ENCODE peak calls at places on chromosome 9, in six cellular contexts. Q, X, R, C, S and A are unnamed samples.

GRCh38 chr9:109274768-109275596 is 45.9 kb downstream of the EPB41L4B start:
- DNase-seq in Q (no peak), X (no peak), R (no peak), C (no peak), S (no peak), A (no peak)

GRCh38 chr9:89864257-89864656 is 259.4 kb downstream of the GADD45G start:
- DNase-seq in Q (no peak), X (no peak), R (no peak), C (peak; percentile 34), S (no peak), A (no peak)

GRCh38 chr9:6686396-6686795 is 40.9 kb upstream of the GLDC start:
- DNase-seq in Q (peak; percentile 37), X (no peak), R (no peak), C (no peak), S (no peak), A (no peak)

GRCh38 chr9:8649157-8649556 is 849.6 kb upstream of the DMAC1 start:
- DNase-seq in Q (no peak), X (no peak), R (no peak), C (no peak), S (no peak), A (no peak)

GRCh38 chr9:132946216-132946615 is 1.8 kb upstream of the TSC1 start:
- DNase-seq in Q (no peak), X (no peak), R (no peak), C (no peak), S (no peak), A (no peak)

GRCh38 chr9:134959126-134959970 is 41.6 kb upstream of the FCN1 start:
- DNase-seq in Q (no peak), X (no peak), R (peak; percentile 56), C (peak; percentile 46), S (no peak), A (no peak)

GRCh38 chr9:104843644-104844226 is 79.8 kb downstream of the NIPSNAP3B start:
- DNase-seq in Q (no peak), X (no peak), R (no peak), C (no peak), S (no peak), A (no peak)

GRCh38 chr9:134316444-134317160 is 9.7 kb upstream of the RXRA start:
- DNase-seq in Q (no peak), X (no peak), R (no peak), C (peak; percentile 65), S (no peak), A (no peak)

GRCh38 chr9:120713257-120714087 is 798 bp downstream of the MEGF9 start:
- DNase-seq in Q (no peak), X (no peak), R (no peak), C (peak; percentile 71), S (no peak), A (no peak)

GRCh38 chr9:135960328-135961276 is 571 bp downstream of the UBAC1 start:
- DNase-seq in Q (peak; percentile 22), X (no peak), R (no peak), C (no peak), S (no peak), A (no peak)

GRCh38 chr9:124133752-124134151 is 122.2 kb downstream of the LHX2 start:
- DNase-seq in Q (peak; percentile 28), X (no peak), R (no peak), C (peak; percentile 76), S (no peak), A (no peak)

GRCh38 chr9:127550751-127551150 is 61.3 kb upstream of the STXBP1 start:
- DNase-seq in Q (no peak), X (no peak), R (no peak), C (no peak), S (no peak), A (no peak)

GRCh38 chr9:94167055-94167346 is 82.7 kb downstream of the PTPDC1 start:
- DNase-seq in Q (no peak), X (no peak), R (no peak), C (no peak), S (no peak), A (no peak)

GRCh38 chr9:126304207-126304945 is 22.3 kb upstream of the MVB12B start:
- DNase-seq in Q (no peak), X (no peak), R (no peak), C (no peak), S (no peak), A (peak; percentile 67)

GRCh38 chr9:105994970-105995369 is 300.6 kb downstream of the TMEM38B start:
- DNase-seq in Q (no peak), X (no peak), R (no peak), C (no peak), S (no peak), A (no peak)

GRCh38 chr9:73118297-73118696 is 33.4 kb upstream of the ANXA1 start:
- DNase-seq in Q (no peak), X (no peak), R (no peak), C (no peak), S (no peak), A (no peak)

GRCh38 chr9:128242828-128243485 is 32.9 kb downstream of the GOLGA2 start:
- DNase-seq in Q (peak; percentile 50), X (no peak), R (no peak), C (no peak), S (no peak), A (no peak)

GRCh38 chr9:132509921-132510874 is 72.2 kb upstream of the BARHL1 start:
- DNase-seq in Q (no peak), X (no peak), R (no peak), C (no peak), S (no peak), A (no peak)

GRCh38 chr9:127809002-127809561 is 6.4 kb downstream of the FPGS start:
- DNase-seq in Q (no peak), X (no peak), R (no peak), C (no peak), S (no peak), A (no peak)

GRCh38 chr9:101387871-101388506 is 3.2 kb upstream of the BAAT start:
- DNase-seq in Q (peak; percentile 44), X (no peak), R (no peak), C (no peak), S (peak; percentile 58), A (no peak)

GRCh38 chr9:137970686-137971476 is 93.3 kb downstream of the CACNA1B start:
- DNase-seq in Q (no peak), X (no peak), R (peak; percentile 62), C (peak; percentile 50), S (no peak), A (peak; percentile 73)

GRCh38 chr9:129615407-129616285 is 5.3 kb downstream of the C9orf50 start:
- DNase-seq in Q (no peak), X (no peak), R (no peak), C (no peak), S (no peak), A (no peak)

GRCh38 chr9:129619787-129620668 is 873 bp downstream of the C9orf50 start:
- DNase-seq in Q (no peak), X (no peak), R (no peak), C (no peak), S (no peak), A (no peak)

GRCh38 chr9:129614932-129615331 is 6.0 kb downstream of the C9orf50 start:
- DNase-seq in Q (no peak), X (no peak), R (no peak), C (no peak), S (no peak), A (no peak)

GRCh38 chr9:129613520-129614175 is 7.3 kb downstream of the C9orf50 start:
- DNase-seq in Q (no peak), X (no peak), R (no peak), C (no peak), S (no peak), A (no peak)

DNA sequence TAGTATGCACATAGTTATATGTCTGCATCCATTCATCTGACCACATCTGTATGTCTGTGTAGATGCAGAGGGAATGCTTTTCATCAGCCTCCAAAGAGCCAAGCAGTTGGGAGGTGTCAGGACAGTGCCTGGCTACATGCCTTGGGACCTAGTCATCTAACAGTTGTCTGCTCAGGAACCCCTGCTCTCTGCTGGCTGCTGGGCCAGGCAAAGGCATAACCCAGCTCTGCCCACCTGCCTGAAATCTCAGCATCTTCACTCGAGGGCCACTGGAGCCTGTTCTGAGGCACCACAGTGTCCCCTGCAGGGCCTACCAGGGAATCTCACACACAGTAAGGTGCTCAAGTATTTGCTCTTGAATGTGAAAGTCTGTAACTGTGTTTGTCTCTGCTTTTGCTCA is 3.7 kb downstream of the C9orf50 start:
- DNase-seq in Q (peak; percentile 67), X (no peak), R (no peak), C (no peak), S (no peak), A (no peak)
- TF ChIP-seq CTCF in Q (peak; percentile 71), X (peak; percentile 69), R (peak; percentile 67), C (peak; percentile 25), S (peak; percentile 78), A (peak; percentile 55)

GRCh38 chr9:12775963-12776774 is 1.3 kb downstream of the LURAP1L start:
- DNase-seq in Q (peak; percentile 93), X (no peak), R (peak; percentile 78), C (peak; percentile 89), S (peak; percentile 57), A (peak; percentile 88)
- TF ChIP-seq CTCF in Q (peak; percentile 54), X (peak; percentile 72), R (peak; percentile 65), C (peak; percentile 50), S (peak; percentile 28), A (peak; percentile 65)

GRCh38 chr9:98743329-98743728 is 34.6 kb upstream of the GABBR2 start:
- DNase-seq in Q (no peak), X (no peak), R (no peak), C (no peak), S (no peak), A (no peak)

GRCh38 chr9:98743818-98744611 is 35.3 kb upstream of the GABBR2 start:
- DNase-seq in Q (no peak), X (no peak), R (no peak), C (no peak), S (no peak), A (no peak)

GRCh38 chr9:98742325-98743280 is 33.9 kb upstream of the GABBR2 start:
- DNase-seq in Q (peak; percentile 6), X (peak; percentile 4), R (no peak), C (no peak), S (no peak), A (no peak)

GRCh38 chr9:98747476-98747875 is 38.7 kb upstream of the GABBR2 start:
- DNase-seq in Q (no peak), X (no peak), R (no peak), C (no peak), S (no peak), A (no peak)

GRCh38 chr9:98745470-98745869 is 36.7 kb upstream of the GABBR2 start:
- DNase-seq in Q (no peak), X (no peak), R (no peak), C (no peak), S (no peak), A (no peak)
- TF ChIP-seq CTCF in Q (no peak), X (no peak), R (no peak), C (no peak), S (no peak), A (no peak)

DNA sequence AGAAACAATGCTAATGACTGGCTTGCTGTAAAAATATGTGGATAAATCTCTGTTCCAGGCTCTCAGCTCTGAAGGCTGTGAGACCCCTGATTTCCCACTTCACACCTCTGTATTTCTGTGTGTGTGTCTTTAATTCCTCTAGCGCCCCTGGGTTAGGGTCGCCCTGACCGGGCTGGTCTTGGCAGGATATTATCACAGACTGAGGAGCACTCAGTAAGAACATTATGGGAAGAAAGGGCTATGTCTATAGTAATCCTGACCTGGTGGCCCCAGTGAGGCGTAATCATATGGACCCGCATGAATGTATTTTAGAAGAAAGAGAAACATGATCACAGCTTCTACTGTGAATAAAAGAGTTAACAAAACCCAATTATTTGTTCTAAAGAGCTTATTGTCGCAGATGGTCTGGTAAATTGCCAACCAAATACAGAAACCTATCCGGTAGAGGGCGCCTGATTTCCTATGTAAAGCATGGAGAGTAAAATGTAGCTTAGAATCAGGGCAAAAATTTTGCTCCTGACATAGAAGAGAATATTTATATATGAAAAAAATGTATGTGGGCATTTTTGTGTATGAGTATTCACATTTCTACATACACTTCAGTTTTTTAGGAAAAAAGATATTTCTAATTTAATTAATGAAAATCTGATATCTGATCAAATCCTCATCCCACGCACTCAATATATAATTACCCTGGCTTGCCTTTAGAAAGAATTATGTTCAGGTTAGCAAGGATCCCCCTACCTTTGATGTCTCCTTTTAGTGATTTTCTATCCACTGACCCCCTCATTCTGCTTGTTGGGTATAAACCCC is 5.8 kb upstream of the IFNA1 start:
- DNase-seq in Q (peak; percentile 78), X (peak; percentile 23), R (no peak), C (no peak), S (peak; percentile 63), A (no peak)
- TF ChIP-seq CTCF in Q (peak; percentile 57), X (peak; percentile 53), R (peak; percentile 73), C (peak; percentile 48), S (peak; percentile 66), A (peak; percentile 61)